ENCODE peak calls at places on chromosomes 13 and 19, in five cellular contexts. K, E, A, V and H are unnamed samples.

GRCh38 chr19:10885241-10886169 is 14.2 kb downstream of the CARM1 start:
- DNase-seq in K (no peak), A (no peak), E (no peak), V (no peak), H (no peak)

GRCh38 chr13:24746618-24747247 is 17.2 kb upstream of the RNF17 start:
- DNase-seq in E (no peak), A (no peak), K (no peak), V (no peak), H (no peak)

GRCh38 chr19:43675269-43675879 is 5.4 kb upstream of the PLAUR start:
- DNase-seq in E (no peak), A (peak; percentile 71), K (peak; percentile 90), V (peak; percentile 56), H (no peak)

GRCh38 chr13:25752957-25753540 is 298.8 kb downstream of the SHISA2 start:
- DNase-seq in V (peak; percentile 28), K (peak; percentile 35), A (no peak), E (peak; percentile 72), H (no peak)

GRCh38 chr13:112737329-112737728 is 47.5 kb downstream of the ATP11A start:
- DNase-seq in A (no peak), V (no peak), E (no peak), K (no peak), H (no peak)

GRCh38 chr19:38247734-38248268 is 8.4 kb downstream of the PPP1R14A start:
- DNase-seq in V (no peak), K (no peak), E (no peak), A (no peak), H (no peak)

GRCh38 chr13:27854606-27855005 is 62.3 kb downstream of the GSX1 start:
- DNase-seq in A (no peak), V (no peak), K (no peak), E (no peak), H (no peak)

GRCh38 chr13:51380269-51380668 is 40.8 kb downstream of the SERPINE3 start:
- DNase-seq in V (no peak), A (no peak), K (no peak), E (no peak), H (no peak)

GRCh38 chr19:19782783-19783182 is 38.8 kb downstream of the ZNF506 start:
- DNase-seq in K (no peak), V (no peak), A (no peak), E (no peak), H (no peak)

GRCh38 chr13:68439821-68440220 is 1209.7 kb upstream of the PCDH9 start:
- DNase-seq in V (no peak), K (no peak), E (no peak), A (no peak), H (no peak)

GRCh38 chr19:34360354-34360909 is 4.6 kb upstream of the GPI start:
- DNase-seq in E (no peak), K (no peak), A (no peak), V (no peak), H (no peak)

GRCh38 chr13:44045179-44045562 is 165.5 kb downstream of the LACC1 start:
- DNase-seq in A (no peak), V (no peak), E (no peak), K (no peak), H (no peak)

GRCh38 chr19:13795595-13796300 is 505 bp downstream of the ZSWIM4 start:
- DNase-seq in K (no peak), V (no peak), E (peak; percentile 67), A (peak; percentile 29), H (no peak)

GRCh38 chr19:23203841-23204344 is 46.3 kb downstream of the ZNF724 start:
- DNase-seq in K (no peak), V (no peak), E (no peak), A (no peak), H (no peak)

GRCh38 chr19:46491975-46492682 is 3.5 kb downstream of the PNMA8B start:
- DNase-seq in V (no peak), E (no peak), A (no peak), K (no peak), H (no peak)

DNA sequence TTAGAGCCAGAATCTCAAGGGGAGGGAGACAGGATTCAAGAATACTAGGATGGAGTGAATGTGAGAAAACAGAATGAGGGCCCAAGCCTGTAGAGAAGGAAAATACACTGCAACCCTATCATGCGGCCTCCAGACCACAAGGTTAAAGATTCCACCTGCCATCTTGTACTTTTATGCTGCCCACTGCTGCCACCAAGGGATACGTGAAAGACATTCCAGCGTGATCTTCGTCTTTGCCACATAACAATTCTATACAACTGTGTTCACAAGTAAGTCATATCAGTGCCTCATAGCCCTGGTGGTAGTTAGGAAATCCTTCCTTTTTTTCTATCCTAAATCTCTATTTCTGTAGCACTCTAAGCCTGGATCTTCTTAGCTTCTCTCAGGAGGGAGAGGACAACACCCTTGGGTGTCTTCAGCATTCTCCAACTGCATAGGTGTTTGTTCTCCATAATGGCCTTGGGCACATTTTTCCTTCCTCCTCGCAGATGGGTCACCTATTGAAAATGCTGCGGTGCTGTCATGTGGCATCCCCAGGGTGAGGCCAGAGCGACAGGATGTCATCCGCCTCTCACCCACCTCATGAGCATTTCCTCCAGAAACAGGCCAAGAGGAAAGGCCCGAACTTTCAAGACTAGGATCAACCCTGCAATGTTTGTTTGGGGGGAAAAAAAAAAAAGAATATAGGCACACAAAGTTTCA is 13.6 kb downstream of the TPT1 start:
- DNase-seq in V (no peak), A (no peak), E (no peak), K (no peak), H (no peak)
- TF ChIP-seq CTCF in V (no peak), A (no peak), E (no peak), K (no peak), H (no peak)

DNA sequence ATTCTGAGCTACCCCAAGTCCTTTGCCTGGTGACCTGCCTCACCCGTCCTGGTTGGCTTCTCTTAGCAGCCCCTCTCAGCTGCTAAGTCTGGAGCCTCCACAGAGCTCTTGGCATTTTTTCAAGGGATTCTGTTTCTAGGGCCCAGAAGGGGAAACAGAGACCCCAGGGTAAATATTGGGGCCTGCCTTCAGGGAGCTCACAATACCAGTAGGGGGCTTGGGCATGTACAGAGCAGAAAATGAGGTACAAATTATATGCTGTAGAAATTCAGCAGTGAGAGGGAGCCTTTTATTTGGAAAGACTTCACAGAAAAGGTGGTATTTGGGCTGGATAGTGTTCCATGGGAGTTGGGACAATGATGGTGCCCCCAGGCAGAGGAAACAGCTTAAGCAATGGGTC is 3.7 kb downstream of the SAMD4B start:
- DNase-seq in E (no peak), V (no peak), A (no peak), K (no peak), H (no peak)
- TF ChIP-seq CTCF in E (no peak), V (no peak), A (no peak), K (no peak), H (no peak)

DNA sequence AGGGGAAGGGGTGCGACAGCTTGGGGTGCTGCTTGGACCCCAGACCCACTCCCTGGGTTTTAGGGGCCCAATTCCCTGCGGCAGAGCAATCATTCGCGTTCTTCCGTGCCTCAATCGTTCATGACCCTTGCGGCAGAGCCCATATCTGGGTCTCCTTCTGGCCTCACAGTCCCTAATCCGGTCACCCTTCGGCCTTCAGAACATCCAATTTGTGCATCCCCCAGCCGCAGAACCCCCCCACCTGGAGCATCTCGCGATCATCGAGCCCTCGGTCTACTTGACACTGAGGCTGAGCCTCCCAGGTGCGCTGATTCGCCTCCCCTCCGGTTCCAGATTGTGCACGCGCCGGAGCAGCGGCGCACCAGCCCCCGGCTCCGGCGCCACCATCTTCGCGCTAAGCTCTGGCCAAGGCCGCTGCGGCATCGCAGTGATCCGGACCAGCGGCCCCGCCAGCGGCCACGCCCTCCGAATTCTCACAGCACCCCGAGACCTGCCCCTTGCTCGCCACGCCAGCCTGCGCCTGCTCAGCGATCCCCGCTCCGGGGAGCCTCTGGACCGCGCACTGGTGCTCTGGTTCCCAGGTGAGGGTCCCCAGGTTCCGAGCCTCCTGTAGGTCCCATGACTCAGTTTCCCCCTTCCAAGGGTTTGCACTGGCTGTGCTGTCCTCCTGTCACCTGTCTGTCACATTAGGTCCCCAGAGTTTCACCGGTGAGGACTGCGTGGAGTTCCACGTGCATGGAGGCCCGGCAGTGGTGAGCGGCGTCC is 504 bp downstream of the GTPBP3 start:
- DNase-seq in E (no peak), K (no peak), V (no peak), A (no peak), H (no peak)
- TF ChIP-seq CTCF in E (no peak), K (no peak), V (no peak), A (no peak), H (no peak)

DNA sequence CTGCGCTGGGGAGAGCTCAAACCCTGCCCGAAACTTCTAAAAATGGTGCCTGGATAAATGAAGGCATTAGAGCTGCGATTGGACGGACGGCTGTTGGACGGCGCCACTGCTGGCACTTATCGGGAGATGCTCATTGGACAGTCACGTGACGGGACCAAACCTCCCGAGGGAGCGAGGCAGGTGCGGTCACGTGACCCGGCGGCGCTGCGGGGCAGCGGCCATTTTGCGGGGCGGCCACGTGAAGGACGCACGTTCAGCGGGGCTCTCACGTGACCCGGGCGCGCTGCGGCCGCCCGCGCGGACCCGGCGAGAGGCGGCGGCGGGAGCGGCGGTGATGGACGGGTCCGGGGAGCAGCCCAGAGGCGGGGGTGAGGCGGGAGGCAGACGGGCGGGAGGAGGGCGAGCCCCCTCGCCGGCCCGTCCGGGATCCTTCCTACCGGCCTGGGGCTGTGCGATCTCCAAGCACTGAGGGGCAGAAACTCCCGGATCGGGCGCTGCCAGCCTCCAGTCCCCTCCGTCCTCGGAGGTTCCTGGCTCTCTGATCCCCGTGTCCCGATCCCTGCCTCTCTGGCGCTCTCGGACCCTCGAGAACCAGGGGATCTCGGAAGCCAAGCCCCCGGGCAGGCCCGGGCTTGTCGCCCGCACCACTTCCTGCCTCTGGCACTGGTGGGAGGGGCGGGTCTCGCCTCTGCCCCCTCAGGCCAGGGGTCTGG is at the start of gene BAX:
- DNase-seq in A (peak; percentile 95), V (peak; percentile 93), E (peak; percentile 99), K (peak; percentile 98), H (peak; percentile 95)
- TF ChIP-seq CTCF in A (no peak), V (no peak), E (no peak), K (peak; percentile 23), H (no peak)

GRCh38 chr19:6674868-6675305 is 4.9 kb upstream of the TNFSF14 start:
- DNase-seq in V (peak; percentile 47), K (peak; percentile 67), A (no peak), E (peak; percentile 74), H (no peak)
- TF ChIP-seq CTCF in V (no peak), K (no peak), A (no peak), E (no peak), H (no peak)

GRCh38 chr19:53531457-53531856 is 6.5 kb upstream of the ZNF331 start:
- DNase-seq in E (no peak), K (no peak), V (no peak), A (no peak), H (no peak)

GRCh38 chr19:53521373-53522202 is 16.4 kb upstream of the ZNF331 start:
- DNase-seq in E (no peak), K (no peak), V (no peak), A (no peak), H (no peak)

GRCh38 chr19:53520547-53521372 is 17.2 kb upstream of the ZNF331 start:
- DNase-seq in A (peak; percentile 96), V (peak; percentile 96), K (peak; percentile 94), E (peak; percentile 98), H (peak; percentile 88)

GRCh38 chr19:53530622-53531021 is 7.3 kb upstream of the ZNF331 start:
- DNase-seq in E (no peak), A (no peak), K (no peak), V (no peak), H (no peak)

DNA sequence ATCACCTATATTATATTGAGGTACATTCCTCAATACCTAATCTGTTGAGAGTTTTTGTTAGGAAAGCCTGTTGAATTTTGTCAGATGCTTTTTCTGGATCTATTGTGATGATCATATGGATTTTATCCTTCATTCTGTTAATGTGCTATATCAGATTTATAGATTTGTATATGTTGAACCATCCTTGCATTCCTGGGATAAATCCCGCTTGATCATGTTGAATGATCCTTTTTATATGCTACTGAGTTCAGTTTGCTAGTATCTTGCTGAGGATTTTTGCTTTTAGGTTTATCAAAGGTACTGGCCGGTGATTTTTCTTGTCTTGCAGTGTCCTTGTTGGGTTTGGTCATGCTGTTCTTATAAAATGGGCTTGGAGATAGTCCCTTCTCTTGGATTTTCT is 12.0 kb upstream of the ZNF331 start:
- DNase-seq in K (no peak), E (no peak), V (no peak), A (no peak), H (no peak)
- TF ChIP-seq CTCF in K (no peak), E (no peak), V (no peak), A (no peak), H (no peak)